ENCODE peak calls at places on chromosome 9, in six cellular contexts. X, Q, P, Z, E and O are unnamed samples.
A peak's percentile ranks its signal among the peaks of the same experiment; 100 is the strongest.

GRCh38 chr9:105678163-105678562 is 15.9 kb downstream of the TAL2 start:
- DNase-seq in Z (no peak), E (no peak), X (no peak), P (no peak), Q (no peak), O (no peak)

GRCh38 chr9:129145841-129146292 is 32.2 kb downstream of the IER5L start:
- DNase-seq in P (no peak), Q (peak; percentile 96), X (no peak), E (no peak), Z (no peak), O (no peak)

GRCh38 chr9:94869415-94869838 is 142.9 kb downstream of the AOPEP start:
- DNase-seq in X (no peak), E (no peak), Z (no peak), P (no peak), Q (no peak), O (no peak)

GRCh38 chr9:3277200-3277599 is 248.6 kb downstream of the RFX3 start:
- DNase-seq in X (no peak), P (no peak), Z (no peak), E (no peak), Q (no peak), O (no peak)

GRCh38 chr9:15192856-15193255 is 114.2 kb downstream of the TTC39B start:
- DNase-seq in E (no peak), Z (no peak), Q (no peak), X (no peak), P (no peak), O (no peak)

GRCh38 chr9:99820330-99821186 is 1.1 kb upstream of the NR4A3 start:
- DNase-seq in E (peak; percentile 88), X (no peak), Z (peak; percentile 59), P (peak; percentile 53), Q (peak; percentile 61), O (peak; percentile 60)

GRCh38 chr9:36170531-36170930 is 1.3 kb downstream of the CCIN start:
- DNase-seq in P (no peak), E (no peak), X (no peak), Z (no peak), Q (no peak), O (no peak)

GRCh38 chr9:75229605-75230332 is 141.5 kb downstream of the OSTF1 start:
- DNase-seq in E (peak; percentile 72), Q (no peak), P (no peak), X (no peak), Z (no peak), O (no peak)

GRCh38 chr9:841371-842209 is at the start of gene DMRT1:
- DNase-seq in E (no peak), P (no peak), X (no peak), Q (no peak), Z (no peak), O (no peak)

GRCh38 chr9:134165357-134166315 is 1.3 kb upstream of the RNU6ATAC start:
- DNase-seq in P (peak; percentile 9), Z (no peak), X (peak; percentile 21), Q (no peak), E (no peak), O (no peak)

GRCh38 chr9:126304207-126304945 is 22.3 kb upstream of the MVB12B start:
- DNase-seq in P (no peak), Q (no peak), E (no peak), Z (no peak), X (no peak), O (no peak)